ENCODE peak calls at places on chromosomes 3 and 15, in eight cellular contexts. A is sigmoid colon, L is ovary, P is transverse colon, T is body of pancreas, C is heart left ventricle, S is tibial nerve, H is stomach. I is an unnamed sample. For H3K27me3, the result is how much of the 10 kb centered on the place peaks cover.

GRCh38 chr3:150925751-150926201 is 20.5 kb upstream of the MINDY4B start:
- DNase-seq in A (no peak), L (peak), P (peak), T (peak), C (peak), S (no peak), H (peak), I (no peak)

GRCh38 chr3:171688593-171688992 is 121.7 kb downstream of the PLD1 start:
- DNase-seq in A (no peak), L (no peak), P (no peak), T (no peak), C (no peak), S (no peak), H (no peak), I (no peak)

GRCh38 chr15:68543546-68544008 is 35.2 kb upstream of the CORO2B start:
- DNase-seq in A (no peak), L (peak), P (no peak), T (no peak), C (no peak), S (no peak), H (no peak), I (no peak)

GRCh38 chr15:83992356-83993031 is 243.1 kb upstream of the GOLGA6L4 start:
- DNase-seq in A (no peak), L (no peak), P (no peak), T (no peak), C (no peak), S (no peak), H (no peak), I (no peak)

GRCh38 chr3:35772364-35773009 is 133.2 kb downstream of the ARPP21 start:
- DNase-seq in A (no peak), L (no peak), P (no peak), T (no peak), C (no peak), S (no peak), H (no peak), I (no peak)

GRCh38 chr3:49602877-49603411 is 48.7 kb downstream of the BSN start:
- DNase-seq in A (peak), L (no peak), P (no peak), T (no peak), C (no peak), S (no peak), H (peak), I (no peak)

GRCh38 chr3:80018375-80018774 is 250.6 kb upstream of the ROBO1 start:
- DNase-seq in A (no peak), L (no peak), P (no peak), T (no peak), C (no peak), S (no peak), H (no peak), I (no peak)

GRCh38 chr3:187852842-187853727 is 107.8 kb upstream of the BCL6 start:
- DNase-seq in A (no peak), L (no peak), P (peak), T (no peak), C (no peak), S (no peak), H (no peak), I (no peak)

GRCh38 chr15:99476413-99477222 is 89.2 kb upstream of the MEF2A start:
- DNase-seq in A (peak), L (no peak), P (peak), T (no peak), C (no peak), S (peak), H (peak), I (no peak)

GRCh38 chr15:73054417-73054963 is 2.2 kb downstream of the NEO1 start:
- DNase-seq in A (no peak), L (no peak), P (peak), T (no peak), C (no peak), S (no peak), H (no peak), I (no peak)

GRCh38 chr3:149527531-149528343 is 53.2 kb downstream of the TM4SF4 start:
- DNase-seq in A (no peak), L (no peak), P (no peak), T (no peak), C (no peak), S (no peak), H (no peak), I (no peak)

GRCh38 chr3:195209083-195209835 is 61.7 kb downstream of the XXYLT1 start:
- DNase-seq in A (peak), L (peak), P (no peak), T (no peak), C (no peak), S (no peak), H (no peak), I (no peak)

GRCh38 chr3:13300546-13301294 is 119.4 kb downstream of the NUP210 start:
- DNase-seq in A (no peak), L (no peak), P (no peak), T (no peak), C (no peak), S (no peak), H (no peak), I (no peak)

GRCh38 chr3:119195911-119196310 is 22.5 kb downstream of the UPK1B start:
- DNase-seq in A (no peak), L (no peak), P (no peak), T (no peak), C (no peak), S (no peak), H (no peak), I (no peak)

GRCh38 chr3:43995929-43996378 is 245.7 kb upstream of the TOPAZ1 start:
- DNase-seq in A (no peak), L (no peak), P (no peak), T (no peak), C (no peak), S (no peak), H (no peak), I (no peak)

GRCh38 chr3:100330651-100331050 is 3.9 kb upstream of the NIT2 start:
- DNase-seq in A (no peak), L (no peak), P (no peak), T (no peak), C (no peak), S (no peak), H (no peak), I (no peak)

GRCh38 chr3:15796771-15797599 is 794 bp downstream of the ANKRD28 start:
- DNase-seq in A (no peak), L (peak), P (no peak), T (no peak), C (no peak), S (no peak), H (no peak), I (no peak)

GRCh38 chr15:68342351-68342750 is 64.8 kb downstream of the FEM1B start:
- DNase-seq in A (no peak), L (no peak), P (no peak), T (no peak), C (no peak), S (peak), H (no peak), I (no peak)

GRCh38 chr3:25293736-25294135 is 134.3 kb upstream of the RARB start:
- DNase-seq in A (no peak), L (no peak), P (no peak), T (no peak), C (no peak), S (no peak), H (no peak), I (no peak)

GRCh38 chr3:49454898-49455681 is 15.0 kb upstream of the DAG1 start:
- DNase-seq in A (no peak), L (no peak), P (no peak), T (no peak), C (peak), S (no peak), H (no peak), I (no peak)

GRCh38 chr3:79306939-79307590 is 460.7 kb downstream of the ROBO1 start:
- DNase-seq in A (no peak), L (no peak), P (no peak), T (no peak), C (no peak), S (no peak), H (no peak), I (no peak)

GRCh38 chr3:170117134-170117533 is 64.4 kb downstream of the PHC3 start:
- DNase-seq in A (no peak), L (no peak), P (no peak), T (no peak), C (no peak), S (no peak), H (no peak), I (no peak)

GRCh38 chr3:63863150-63864007 is at the start of the genes ATXN7 and THOC7:
- DNase-seq in A (peak), L (peak), P (peak), T (peak), C (peak), S (peak), H (peak), I (peak)
- TF ChIP-seq POLR2A in A (no peak), L (no peak), P (no peak), T (peak), C (no peak), S (no peak), H (no peak), I (peak)

GRCh38 chr3:120420360-120420759 is 30.4 kb downstream of the FSTL1 start:
- DNase-seq in A (no peak), L (no peak), P (no peak), T (no peak), C (no peak), S (no peak), H (no peak), I (no peak)

GRCh38 chr3:120418446-120418845 is 32.3 kb downstream of the FSTL1 start:
- DNase-seq in A (no peak), L (no peak), P (no peak), T (no peak), C (no peak), S (no peak), H (no peak), I (no peak)

GRCh38 chr3:120419797-120420196 is 31.0 kb downstream of the FSTL1 start:
- DNase-seq in A (peak), L (no peak), P (no peak), T (no peak), C (peak), S (no peak), H (no peak), I (no peak)

GRCh38 chr3:120417272-120417911 is 33.4 kb downstream of the FSTL1 start:
- DNase-seq in A (peak), L (peak), P (peak), T (peak), C (peak), S (peak), H (peak), I (peak)

GRCh38 chr3:120418866-120419490 is 31.8 kb downstream of the FSTL1 start:
- DNase-seq in A (no peak), L (no peak), P (peak), T (peak), C (peak), S (no peak), H (peak), I (peak)
- TF ChIP-seq CTCF in A (peak), L (no peak), P (peak), T (peak), C (peak), S (no peak), H (no peak), I (peak)

GRCh38 chr15:65772909-65773308 is 19.2 kb downstream of the DENND4A start:
- DNase-seq in A (no peak), L (no peak), P (no peak), T (no peak), C (no peak), S (no peak), H (no peak), I (no peak)

GRCh38 chr15:65767895-65768294 is 24.2 kb downstream of the DENND4A start:
- DNase-seq in A (no peak), L (no peak), P (no peak), T (no peak), C (no peak), S (no peak), H (no peak), I (no peak)

GRCh38 chr15:65769482-65769881 is 22.6 kb downstream of the DENND4A start:
- DNase-seq in A (no peak), L (no peak), P (no peak), T (no peak), C (no peak), S (no peak), H (no peak), I (no peak)

GRCh38 chr15:65773386-65774111 is 18.5 kb downstream of the DENND4A start:
- DNase-seq in A (no peak), L (no peak), P (peak), T (no peak), C (no peak), S (no peak), H (no peak), I (no peak)

DNA sequence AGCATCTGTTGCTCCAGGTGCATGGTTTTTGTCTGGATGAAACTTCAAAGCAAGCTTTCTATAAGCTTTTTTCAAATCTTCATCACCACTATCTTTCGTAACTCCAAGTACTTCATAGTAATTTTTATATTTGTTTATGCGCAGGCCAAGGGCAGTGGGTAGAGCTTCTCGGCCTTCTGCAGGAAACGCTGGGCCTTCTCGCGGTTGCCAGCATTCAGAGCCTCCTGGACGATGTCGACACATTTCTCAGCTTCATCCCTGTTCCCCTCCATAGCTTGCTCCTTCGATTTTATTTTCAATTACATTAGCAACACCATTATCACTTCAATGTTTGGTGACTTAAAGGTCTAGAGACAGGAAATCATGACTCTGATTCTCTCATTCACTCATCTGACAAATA is 20.2 kb downstream of the DENND4A start:
- DNase-seq in A (no peak), L (no peak), P (no peak), T (no peak), C (no peak), S (no peak), H (no peak), I (no peak)
- H3K27me3 ChIP-seq in A (under half), L (under half), P (under half), T (under half), C (under half), S (under half), H (under half), I (under half)

GRCh38 chr15:43235536-43235935 is 14.7 kb upstream of the EPB42 start:
- DNase-seq in A (no peak), L (no peak), P (no peak), T (no peak), C (no peak), S (no peak), H (no peak), I (no peak)

GRCh38 chr15:43237842-43238470 is 17.1 kb upstream of the EPB42 start:
- DNase-seq in A (no peak), L (no peak), P (no peak), T (no peak), C (no peak), S (no peak), H (no peak), I (no peak)

GRCh38 chr15:43229977-43230376 is 9.2 kb upstream of the EPB42 start:
- DNase-seq in A (no peak), L (no peak), P (no peak), T (no peak), C (no peak), S (no peak), H (no peak), I (no peak)

GRCh38 chr15:43230640-43231115 is 9.9 kb upstream of the EPB42 start:
- DNase-seq in A (peak), L (no peak), P (no peak), T (no peak), C (no peak), S (peak), H (no peak), I (no peak)

GRCh38 chr15:43232289-43232874 is 11.6 kb upstream of the EPB42 start:
- DNase-seq in A (no peak), L (no peak), P (no peak), T (no peak), C (no peak), S (no peak), H (no peak), I (no peak)
- TF ChIP-seq POLR2A in A (no peak), L (no peak), P (no peak), T (no peak), C (no peak), S (no peak), H (no peak), I (no peak)

GRCh38 chr15:55990986-55991385 is 2.4 kb downstream of the NEDD4 start:
- DNase-seq in A (no peak), L (no peak), P (no peak), T (no peak), C (no peak), S (no peak), H (no peak), I (no peak)
- TF ChIP-seq CTCF in A (no peak), L (no peak), P (no peak), T (no peak), C (no peak), S (no peak), H (no peak), I (no peak)

GRCh38 chr3:128455116-128455515 is 11.6 kb downstream of the DNAJB8 start:
- DNase-seq in A (no peak), L (no peak), P (no peak), T (no peak), C (no peak), S (no peak), H (no peak), I (no peak)
- H3K27me3 ChIP-seq in A (under half), L (under half), P (under half), T (under half), C (under half), S (under half), H (under half), I (under half)